ENCODE peak calls at places on chromosomes 13 and 19, in nine cellular contexts. K, J, D, A, X, R, Q, G and F are unnamed samples. For H3K27me3, the result is how much of the 10 kb centered on the place peaks cover.

GRCh38 chr13:53206455-53206854 is 177.8 kb downstream of the OLFM4 start:
- DNase-seq in A (no peak), G (no peak), Q (no peak), X (peak), J (no peak), K (no peak), D (no peak), R (no peak), F (no peak)

GRCh38 chr19:29873024-29873800 is 61.4 kb downstream of the CCNE1 start:
- DNase-seq in A (no peak), X (peak), D (peak), R (peak), G (no peak), K (no peak), J (peak), Q (peak), F (peak)

GRCh38 chr13:34462843-34463242 is 479.2 kb upstream of the NBEA start:
- DNase-seq in A (no peak), K (no peak), R (no peak), J (no peak), X (no peak), Q (no peak), G (peak), D (peak), F (no peak)

GRCh38 chr13:114119196-114119595 is 13.2 kb downstream of the RASA3 start:
- DNase-seq in K (no peak), D (peak), R (peak), X (peak), J (no peak), G (peak), A (no peak), Q (peak), F (no peak)

GRCh38 chr19:55423225-55423967 is 15.8 kb upstream of the UBE2S start:
- DNase-seq in X (no peak), Q (no peak), A (no peak), J (no peak), R (no peak), G (no peak), K (no peak), D (no peak), F (no peak)

GRCh38 chr13:23621316-23621645 is 51.1 kb downstream of the TNFRSF19 start:
- DNase-seq in X (no peak), G (peak), J (no peak), A (no peak), Q (no peak), R (no peak), K (no peak), D (no peak), F (no peak)

GRCh38 chr19:6707658-6708018 is 12.8 kb downstream of the C3 start:
- DNase-seq in Q (no peak), K (no peak), D (no peak), A (no peak), R (no peak), G (no peak), X (no peak), J (no peak), F (no peak)

GRCh38 chr19:16585808-16586476 is 13.7 kb upstream of the SLC35E1 start:
- DNase-seq in X (no peak), A (no peak), G (no peak), J (no peak), Q (no peak), R (no peak), K (peak), D (no peak), F (peak)

GRCh38 chr13:80574113-80574512 is 233.2 kb upstream of the SPRY2 start:
- DNase-seq in J (no peak), R (no peak), D (no peak), A (no peak), K (no peak), G (no peak), X (no peak), Q (no peak), F (no peak)

GRCh38 chr19:2254052-2254872 is 2.0 kb downstream of the JSRP1 start:
- DNase-seq in R (no peak), J (no peak), D (peak), A (no peak), K (no peak), Q (peak), X (peak), G (no peak), F (no peak)
- TF ChIP-seq CTCF in R (peak), J (peak), D (peak), A (no peak), K (no peak), Q (peak), X (peak), G (peak), F (no peak)

GRCh38 chr19:47132522-47132852 is 1.9 kb downstream of the SAE1 start:
- DNase-seq in X (no peak), K (no peak), A (no peak), G (no peak), J (no peak), R (no peak), Q (no peak), D (no peak), F (no peak)
- H3K4me3 ChIP-seq in X (peak), K (peak), A (no peak), G (no peak), J (no peak), R (no peak), Q (peak), D (no peak), F (no peak)

DNA sequence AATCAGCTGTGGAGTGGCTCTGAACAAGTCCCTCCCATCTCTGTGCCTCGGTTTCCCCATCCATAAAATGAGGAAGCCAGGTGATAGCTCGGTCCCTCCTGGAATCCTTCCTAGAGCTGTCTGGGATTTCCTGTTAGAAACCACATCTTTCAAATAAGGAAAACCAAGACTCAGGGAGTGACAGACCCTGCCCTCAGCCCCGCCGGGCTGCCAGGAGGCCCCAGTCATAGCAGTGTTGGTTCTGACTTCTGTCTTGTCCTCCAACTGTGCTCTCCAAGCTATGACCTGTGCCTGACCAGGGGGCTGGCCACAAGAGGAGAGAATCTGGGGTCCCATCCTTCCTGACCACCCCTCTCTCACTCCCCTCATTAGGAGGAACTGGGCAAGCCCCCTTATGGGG is 1.1 kb upstream of the SHD start:
- DNase-seq in D (no peak), A (no peak), J (no peak), K (no peak), G (no peak), Q (peak), R (no peak), X (no peak), F (no peak)
- H3K27me3 ChIP-seq in D (under half), A (under half), J (under half), K (under half), G (under half), Q (under half), R (under half), X (under half), F (under half)

DNA sequence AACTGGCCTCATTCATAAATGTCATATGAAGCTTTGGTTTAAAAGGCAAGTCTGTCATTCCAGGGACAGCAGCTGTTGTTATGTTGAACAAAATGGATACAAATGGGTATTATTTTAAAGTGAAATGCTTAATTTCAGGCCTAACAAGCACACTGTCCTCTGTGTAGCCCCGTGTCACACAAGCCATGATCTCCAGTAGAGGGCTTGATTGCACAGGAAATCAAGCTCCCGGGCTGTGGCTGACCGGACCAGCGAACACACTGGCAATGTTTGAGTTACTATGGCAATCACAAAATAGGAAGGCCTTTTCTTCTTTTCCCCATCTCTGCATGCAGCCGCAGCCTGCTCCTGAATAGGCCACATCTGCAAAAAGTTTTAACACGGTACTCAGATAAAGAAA is 64.0 kb upstream of the GSX1 start:
- DNase-seq in Q (peak), K (no peak), J (no peak), D (peak), G (no peak), R (no peak), X (peak), A (no peak), F (no peak)
- TF ChIP-seq CTCF in Q (peak), K (no peak), J (no peak), D (no peak), G (no peak), R (no peak), X (peak), A (no peak), F (no peak)

GRCh38 chr19:17949956-17950309 is 17.0 kb upstream of the KCNN1 start:
- DNase-seq in K (no peak), Q (peak), X (peak), G (no peak), J (no peak), R (no peak), A (no peak), D (no peak), F (no peak)

GRCh38 chr19:17950310-17951150 is 16.4 kb upstream of the KCNN1 start:
- DNase-seq in K (no peak), D (no peak), A (no peak), X (peak), G (no peak), J (no peak), Q (peak), R (no peak), F (peak)

GRCh38 chr19:17952041-17952976 is 14.6 kb upstream of the KCNN1 start:
- DNase-seq in R (no peak), J (no peak), A (no peak), X (peak), G (no peak), Q (peak), D (no peak), K (no peak), F (no peak)

GRCh38 chr19:17953316-17953801 is 13.5 kb upstream of the KCNN1 start:
- DNase-seq in G (no peak), J (no peak), Q (no peak), D (no peak), A (no peak), X (no peak), R (no peak), K (no peak), F (no peak)

GRCh38 chr19:17951151-17952040 is 15.5 kb upstream of the KCNN1 start:
- DNase-seq in D (no peak), K (no peak), X (no peak), J (no peak), R (no peak), Q (peak), A (no peak), G (no peak), F (no peak)
- H3K4me3 ChIP-seq in D (peak), K (peak), X (peak), J (no peak), R (no peak), Q (peak), A (no peak), G (no peak), F (peak)

GRCh38 chr19:33752018-33752790 is 44.5 kb upstream of the KCTD15 start:
- DNase-seq in X (no peak), K (no peak), G (no peak), J (no peak), D (no peak), R (no peak), Q (no peak), A (no peak), F (no peak)
- H3K27me3 ChIP-seq in X (under half), K (under half), G (under half), J (under half), D (under half), R (under half), Q (under half), A (under half), F (under half)

GRCh38 chr13:37148501-37148900 is 43.0 kb upstream of the CSNK1A1L start:
- DNase-seq in A (no peak), G (no peak), K (no peak), X (no peak), Q (no peak), D (no peak), R (no peak), J (no peak), F (no peak)
- TF ChIP-seq CTCF in A (no peak), G (no peak), K (no peak), X (no peak), Q (no peak), D (no peak), R (no peak), J (no peak), F (no peak)

DNA sequence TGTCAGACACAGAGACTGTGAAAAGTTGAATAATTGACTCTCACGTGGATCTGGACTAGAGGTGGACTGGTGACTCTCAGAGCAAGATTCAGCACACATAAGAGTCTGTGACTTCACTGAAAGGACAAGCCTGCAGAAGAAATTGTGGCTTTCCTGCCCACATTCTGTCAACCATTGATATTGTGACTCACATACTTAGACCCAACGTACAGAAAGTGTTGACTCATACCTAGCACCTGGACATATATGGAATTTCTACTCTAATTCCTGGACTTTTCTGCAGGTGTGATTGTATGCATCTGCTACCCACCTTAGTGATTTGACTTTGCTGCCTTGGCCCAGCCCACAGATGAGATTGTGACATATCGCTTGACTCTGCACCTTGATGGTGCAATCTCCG is 15.6 kb upstream of the ZNF730 start:
- DNase-seq in X (no peak), G (peak), D (no peak), K (no peak), J (no peak), A (no peak), R (no peak), Q (no peak), F (no peak)
- H3K4me3 ChIP-seq in X (no peak), G (no peak), D (no peak), K (no peak), J (no peak), A (no peak), R (no peak), Q (no peak), F (no peak)